ENCODE peak calls at places on chromosomes 5 and 9, in five cellular contexts. One of them, this sample, is unnamed.

GRCh38 chr5:110088676-110089436 is 399.1 kb downstream of the MAN2A1 start:
- DNase-seq in GM23248: no peak
- DNase-seq in fibroblast of the aortic adventitia: no peak
- DNase-seq in right cardiac atrium: no peak
- DNase-seq in HCT116: no peak
- DNase-seq in this sample: no peak

GRCh38 chr5:174175869-174176268 is 130.4 kb downstream of the NSG2 start:
- DNase-seq in right cardiac atrium: no peak
- DNase-seq in fibroblast of the aortic adventitia: no peak
- DNase-seq in GM23248: no peak
- DNase-seq in HCT116: no peak
- DNase-seq in this sample: no peak

GRCh38 chr5:173644700-173645436 is 28.4 kb upstream of the BOD1 start:
- DNase-seq in fibroblast of the aortic adventitia: no peak
- DNase-seq in HCT116: no peak
- DNase-seq in GM23248: no peak
- DNase-seq in right cardiac atrium: no peak
- DNase-seq in this sample: no peak

GRCh38 chr9:108639736-108640135 is 216.1 kb downstream of the ACTL7B start:
- DNase-seq in GM23248: peak; percentile 33
- DNase-seq in right cardiac atrium: no peak
- DNase-seq in fibroblast of the aortic adventitia: peak; percentile 18
- DNase-seq in HCT116: no peak
- DNase-seq in this sample: no peak

GRCh38 chr5:39547548-39548154 is 122.9 kb upstream of the DAB2 start:
- DNase-seq in HCT116: peak; percentile 43
- DNase-seq in fibroblast of the aortic adventitia: peak; percentile 98
- DNase-seq in GM23248: peak; percentile 84
- DNase-seq in right cardiac atrium: peak; percentile 23
- DNase-seq in this sample: peak; percentile 49

GRCh38 chr5:79236970-79237734 is 1.2 kb downstream of the JMY start:
- DNase-seq in right cardiac atrium: peak; percentile 71
- DNase-seq in GM23248: peak; percentile 73
- DNase-seq in fibroblast of the aortic adventitia: peak; percentile 47
- DNase-seq in HCT116: no peak
- DNase-seq in this sample: no peak

GRCh38 chr5:50441479-50441815 is 359 bp upstream of the EMB start:
- DNase-seq in HCT116: no peak
- DNase-seq in fibroblast of the aortic adventitia: no peak
- DNase-seq in GM23248: no peak
- DNase-seq in right cardiac atrium: no peak
- DNase-seq in this sample: no peak

GRCh38 chr9:138075961-138076649 is 198.5 kb downstream of the CACNA1B start:
- DNase-seq in right cardiac atrium: no peak
- DNase-seq in fibroblast of the aortic adventitia: no peak
- DNase-seq in GM23248: no peak
- DNase-seq in HCT116: no peak
- DNase-seq in this sample: no peak

GRCh38 chr9:3730527-3730926 is 204.7 kb upstream of the RFX3 start:
- DNase-seq in GM23248: no peak
- DNase-seq in right cardiac atrium: no peak
- DNase-seq in fibroblast of the aortic adventitia: no peak
- DNase-seq in HCT116: no peak
- DNase-seq in this sample: no peak

GRCh38 chr5:81884871-81885270 is 87.0 kb upstream of the ATG10 start:
- DNase-seq in HCT116: no peak
- DNase-seq in right cardiac atrium: no peak
- DNase-seq in fibroblast of the aortic adventitia: no peak
- DNase-seq in GM23248: no peak
- DNase-seq in this sample: no peak

GRCh38 chr5:111983459-111983858 is 226.5 kb upstream of the NREP start:
- DNase-seq in HCT116: no peak
- DNase-seq in fibroblast of the aortic adventitia: peak; percentile 36
- DNase-seq in GM23248: peak; percentile 47
- DNase-seq in right cardiac atrium: no peak
- DNase-seq in this sample: no peak

GRCh38 chr5:14449052-14449661 is 132.4 kb upstream of the OTULINL start:
- DNase-seq in right cardiac atrium: no peak
- DNase-seq in GM23248: peak; percentile 98
- DNase-seq in HCT116: no peak
- DNase-seq in fibroblast of the aortic adventitia: peak; percentile 95
- DNase-seq in this sample: no peak

GRCh38 chr5:179313849-179314521 is 31.3 kb downstream of the ADAMTS2 start:
- DNase-seq in GM23248: peak; percentile 97
- DNase-seq in right cardiac atrium: peak; percentile 96
- DNase-seq in HCT116: no peak
- DNase-seq in fibroblast of the aortic adventitia: peak; percentile 96
- DNase-seq in this sample: no peak

GRCh38 chr5:181166812-181167733 is 19.7 kb downstream of the OR2V2 start:
- DNase-seq in right cardiac atrium: no peak
- DNase-seq in HCT116: no peak
- DNase-seq in GM23248: no peak
- DNase-seq in fibroblast of the aortic adventitia: no peak
- DNase-seq in this sample: peak; percentile 23

GRCh38 chr9:32264171-32264862 is 120.1 kb upstream of the ACO1 start:
- DNase-seq in right cardiac atrium: no peak
- DNase-seq in fibroblast of the aortic adventitia: peak; percentile 25
- DNase-seq in GM23248: peak; percentile 12
- DNase-seq in HCT116: no peak
- DNase-seq in this sample: no peak

GRCh38 chr9:75087279-75087823 is 604 bp downstream of the NMRK1 start:
- DNase-seq in right cardiac atrium: no peak
- DNase-seq in GM23248: peak; percentile 78
- DNase-seq in fibroblast of the aortic adventitia: peak; percentile 62
- DNase-seq in HCT116: no peak
- DNase-seq in this sample: no peak

GRCh38 chr5:114361724-114362196 is at the start of gene KCNN2:
- DNase-seq in right cardiac atrium: peak; percentile 90
- DNase-seq in HCT116: no peak
- DNase-seq in fibroblast of the aortic adventitia: peak; percentile 1
- DNase-seq in GM23248: peak; percentile 4
- DNase-seq in this sample: peak; percentile 67

GRCh38 chr5:140038373-140038957 is 4.6 kb downstream of the NRG2 start:
- DNase-seq in right cardiac atrium: no peak
- DNase-seq in HCT116: no peak
- DNase-seq in GM23248: peak; percentile 39
- DNase-seq in fibroblast of the aortic adventitia: peak; percentile 48
- DNase-seq in this sample: no peak

GRCh38 chr9:132509921-132510874 is 72.2 kb upstream of the BARHL1 start:
- DNase-seq in fibroblast of the aortic adventitia: peak; percentile 9
- DNase-seq in right cardiac atrium: no peak
- DNase-seq in HCT116: no peak
- DNase-seq in GM23248: peak; percentile 72
- DNase-seq in this sample: no peak

GRCh38 chr5:68240196-68240595 is 24.6 kb downstream of the PIK3R1 start:
- DNase-seq in GM23248: no peak
- DNase-seq in fibroblast of the aortic adventitia: no peak
- DNase-seq in right cardiac atrium: no peak
- DNase-seq in HCT116: no peak
- DNase-seq in this sample: no peak

GRCh38 chr9:136645343-136645902 is 17.3 kb upstream of the EGFL7 start:
- DNase-seq in fibroblast of the aortic adventitia: no peak
- DNase-seq in GM23248: no peak
- DNase-seq in HCT116: no peak
- DNase-seq in right cardiac atrium: no peak
- DNase-seq in this sample: no peak

GRCh38 chr9:133371261-133371711 is 4.6 kb downstream of the SURF4 start:
- DNase-seq in GM23248: peak; percentile 47
- DNase-seq in HCT116: no peak
- DNase-seq in fibroblast of the aortic adventitia: no peak
- DNase-seq in right cardiac atrium: peak; percentile 42
- DNase-seq in this sample: no peak

GRCh38 chr9:92668746-92669526 is 995 bp downstream of the IPPK start:
- DNase-seq in HCT116: no peak
- DNase-seq in GM23248: peak; percentile 86
- DNase-seq in right cardiac atrium: peak; percentile 79
- DNase-seq in fibroblast of the aortic adventitia: peak; percentile 51
- DNase-seq in this sample: peak; percentile 70

GRCh38 chr9:16106211-16106610 is 553.4 kb downstream of the CCDC171 start:
- DNase-seq in right cardiac atrium: no peak
- DNase-seq in GM23248: no peak
- DNase-seq in HCT116: no peak
- DNase-seq in fibroblast of the aortic adventitia: no peak
- DNase-seq in this sample: no peak

GRCh38 chr9:97900103-97900737 is 22.1 kb downstream of the TRMO start:
- DNase-seq in fibroblast of the aortic adventitia: peak; percentile 92
- DNase-seq in HCT116: no peak
- DNase-seq in right cardiac atrium: no peak
- DNase-seq in GM23248: peak; percentile 95
- DNase-seq in this sample: no peak

GRCh38 chr5:67190443-67190842 is 6.2 kb downstream of the CD180 start:
- DNase-seq in fibroblast of the aortic adventitia: no peak
- DNase-seq in HCT116: no peak
- DNase-seq in GM23248: no peak
- DNase-seq in right cardiac atrium: no peak
- DNase-seq in this sample: no peak

GRCh38 chr5:67190856-67191255 is 5.7 kb downstream of the CD180 start:
- DNase-seq in GM23248: no peak
- DNase-seq in HCT116: no peak
- DNase-seq in right cardiac atrium: no peak
- DNase-seq in fibroblast of the aortic adventitia: no peak
- DNase-seq in this sample: peak; percentile 32

GRCh38 chr5:67187318-67187717 is 9.3 kb downstream of the CD180 start:
- DNase-seq in fibroblast of the aortic adventitia: no peak
- DNase-seq in GM23248: no peak
- DNase-seq in HCT116: no peak
- DNase-seq in right cardiac atrium: no peak
- DNase-seq in this sample: no peak

GRCh38 chr5:67183859-67184258 is 12.7 kb downstream of the CD180 start:
- DNase-seq in HCT116: no peak
- DNase-seq in GM23248: no peak
- DNase-seq in fibroblast of the aortic adventitia: no peak
- DNase-seq in right cardiac atrium: no peak
- DNase-seq in this sample: no peak

GRCh38 chr5:67188274-67188857 is 8.2 kb downstream of the CD180 start:
- DNase-seq in fibroblast of the aortic adventitia: no peak
- DNase-seq in GM23248: no peak
- DNase-seq in HCT116: no peak
- DNase-seq in right cardiac atrium: no peak
- DNase-seq in this sample: no peak
- H3K4me3 ChIP-seq in fibroblast of the aortic adventitia: no peak overlapping the region
- H3K4me3 ChIP-seq in GM23248: no peak overlapping the region
- H3K4me3 ChIP-seq in HCT116: no peak overlapping the region
- H3K4me3 ChIP-seq in right cardiac atrium: no peak overlapping the region
- H3K4me3 ChIP-seq in this sample: no peak overlapping the region

GRCh38 chr5:7397005-7397546 is 1.1 kb downstream of the ADCY2 start:
- DNase-seq in GM23248: peak; percentile 16
- DNase-seq in HCT116: no peak
- DNase-seq in right cardiac atrium: no peak
- DNase-seq in fibroblast of the aortic adventitia: peak; percentile 32
- DNase-seq in this sample: no peak
- H3K4me3 ChIP-seq in GM23248: peak overlapping the region; percentile 38
- H3K4me3 ChIP-seq in HCT116: no peak overlapping the region
- H3K4me3 ChIP-seq in right cardiac atrium: peak overlapping the region; percentile 73
- H3K4me3 ChIP-seq in fibroblast of the aortic adventitia: peak overlapping the region; percentile 62
- H3K4me3 ChIP-seq in this sample: no peak overlapping the region

GRCh38 chr5:176813587-176814312 is 3.4 kb downstream of the UNC5A start:
- DNase-seq in fibroblast of the aortic adventitia: no peak
- DNase-seq in GM23248: no peak
- DNase-seq in HCT116: no peak
- DNase-seq in right cardiac atrium: peak; percentile 38
- DNase-seq in this sample: no peak

GRCh38 chr5:176809544-176810083 is 745 bp upstream of the UNC5A start:
- DNase-seq in GM23248: no peak
- DNase-seq in right cardiac atrium: peak; percentile 23
- DNase-seq in fibroblast of the aortic adventitia: no peak
- DNase-seq in HCT116: no peak
- DNase-seq in this sample: no peak

GRCh38 chr5:176812269-176813259 is 2.2 kb downstream of the UNC5A start:
- DNase-seq in HCT116: no peak
- DNase-seq in GM23248: peak; percentile 58
- DNase-seq in right cardiac atrium: peak; percentile 34
- DNase-seq in fibroblast of the aortic adventitia: no peak
- DNase-seq in this sample: no peak

GRCh38 chr5:176810687-176811501 is 535 bp downstream of the UNC5A start:
- DNase-seq in HCT116: no peak
- DNase-seq in GM23248: peak; percentile 61
- DNase-seq in fibroblast of the aortic adventitia: no peak
- DNase-seq in right cardiac atrium: peak; percentile 37
- DNase-seq in this sample: no peak

GRCh38 chr5:176810084-176810597 is at the start of gene UNC5A:
- DNase-seq in fibroblast of the aortic adventitia: no peak
- DNase-seq in GM23248: no peak
- DNase-seq in right cardiac atrium: peak; percentile 54
- DNase-seq in HCT116: peak; percentile 63
- DNase-seq in this sample: peak; percentile 79
- H3K4me3 ChIP-seq in fibroblast of the aortic adventitia: peak within 1 kb of the TSS; percentile 28
- H3K4me3 ChIP-seq in GM23248: peak within 1 kb of the TSS; percentile 62
- H3K4me3 ChIP-seq in right cardiac atrium: peak within 1 kb of the TSS; percentile 45
- H3K4me3 ChIP-seq in HCT116: peak within 1 kb of the TSS; percentile 62
- H3K4me3 ChIP-seq in this sample: peak within 1 kb of the TSS; percentile 30

GRCh38 chr9:131405429-131405828 is 11.5 kb downstream of the PRRC2B start:
- DNase-seq in fibroblast of the aortic adventitia: peak; percentile 96
- DNase-seq in GM23248: peak; percentile 81
- DNase-seq in right cardiac atrium: peak; percentile 83
- DNase-seq in HCT116: no peak
- DNase-seq in this sample: peak; percentile 50

GRCh38 chr9:131406567-131407436 is 12.9 kb downstream of the PRRC2B start:
- DNase-seq in right cardiac atrium: no peak
- DNase-seq in fibroblast of the aortic adventitia: peak; percentile 49
- DNase-seq in HCT116: no peak
- DNase-seq in GM23248: peak; percentile 66
- DNase-seq in this sample: no peak

GRCh38 chr9:131404987-131405386 is 11.1 kb downstream of the PRRC2B start:
- DNase-seq in fibroblast of the aortic adventitia: no peak
- DNase-seq in right cardiac atrium: no peak
- DNase-seq in GM23248: no peak
- DNase-seq in HCT116: no peak
- DNase-seq in this sample: no peak

GRCh38 chr9:131404581-131404980 is 10.7 kb downstream of the PRRC2B start:
- DNase-seq in HCT116: no peak
- DNase-seq in fibroblast of the aortic adventitia: peak; percentile 73
- DNase-seq in right cardiac atrium: no peak
- DNase-seq in GM23248: peak; percentile 42
- DNase-seq in this sample: no peak

GRCh38 chr9:131405858-131406566 is 12.1 kb downstream of the PRRC2B start:
- DNase-seq in fibroblast of the aortic adventitia: no peak
- DNase-seq in right cardiac atrium: no peak
- DNase-seq in GM23248: no peak
- DNase-seq in HCT116: no peak
- DNase-seq in this sample: no peak
- H3K4me3 ChIP-seq in fibroblast of the aortic adventitia: peak overlapping the region; percentile 37
- H3K4me3 ChIP-seq in right cardiac atrium: no peak overlapping the region
- H3K4me3 ChIP-seq in GM23248: peak overlapping the region; percentile 58
- H3K4me3 ChIP-seq in HCT116: no peak overlapping the region
- H3K4me3 ChIP-seq in this sample: no peak overlapping the region

GRCh38 chr5:32504923-32505596 is 60.5 kb upstream of the ZFR start:
- DNase-seq in right cardiac atrium: peak; percentile 75
- DNase-seq in fibroblast of the aortic adventitia: peak; percentile 98
- DNase-seq in GM23248: peak; percentile 83
- DNase-seq in HCT116: no peak
- DNase-seq in this sample: peak; percentile 46
- H3K4me3 ChIP-seq in right cardiac atrium: no peak overlapping the region
- H3K4me3 ChIP-seq in fibroblast of the aortic adventitia: peak overlapping the region; percentile 44
- H3K4me3 ChIP-seq in GM23248: peak overlapping the region; percentile 48
- H3K4me3 ChIP-seq in HCT116: no peak overlapping the region
- H3K4me3 ChIP-seq in this sample: no peak overlapping the region